ENCODE peak calls at places on chromosome 21, in seven cellular contexts. Z is neural crest cell; H is CD8-positive, alpha-beta T cell; V is A172; M is PC-3; U is cardiac fibroblast; B is activated CD8-positive, alpha-beta memory T cell treated with anti-CD3 and anti-CD28 coated beads, Interleukin-2, amount 50 U/mL, for 4 hours. L is an unnamed sample.

GRCh38 chr21:20997633-20998455 is at the start of gene NCAM2:
- DNase-seq in Z (peak; percentile 67), H (peak; percentile 8), V (no peak), M (peak; percentile 53), U (peak; percentile 92), B (peak; percentile 62), L (no peak)

GRCh38 chr21:41557884-41558283 is 49.9 kb upstream of the TMPRSS2 start:
- DNase-seq in Z (no peak), H (no peak), V (no peak), M (no peak), U (no peak), B (no peak), L (no peak)

GRCh38 chr21:24941316-24942185 is 665.7 kb downstream of the MRPL39 start:
- DNase-seq in Z (no peak), H (no peak), V (peak; percentile 72), M (peak; percentile 44), U (no peak), B (no peak), L (no peak)

GRCh38 chr21:44987886-44988606 is 48.2 kb downstream of the SLX9 start:
- DNase-seq in Z (no peak), H (no peak), V (no peak), M (no peak), U (no peak), B (peak; percentile 14), L (no peak)

GRCh38 chr21:15894596-15894995 is 164.8 kb downstream of the USP25 start:
- DNase-seq in Z (no peak), H (no peak), V (peak; percentile 27), M (peak; percentile 41), U (peak; percentile 40), B (no peak), L (peak; percentile 6)

GRCh38 chr21:41605178-41605933 is 97.4 kb upstream of the TMPRSS2 start:
- DNase-seq in Z (no peak), H (no peak), V (no peak), M (peak; percentile 55), U (no peak), B (no peak), L (no peak)

GRCh38 chr21:38958940-38959685 is 153.4 kb downstream of the ETS2 start:
- DNase-seq in Z (no peak), H (no peak), V (peak; percentile 50), M (no peak), U (peak; percentile 84), B (no peak), L (no peak)

GRCh38 chr21:17537299-17537698 is 24.5 kb downstream of the CXADR start:
- DNase-seq in Z (no peak), H (no peak), V (no peak), M (peak; percentile 55), U (peak; percentile 14), B (no peak), L (no peak)

GRCh38 chr21:46081022-46081861 is 16.7 kb upstream of the COL6A2 start:
- DNase-seq in Z (no peak), H (no peak), V (no peak), M (peak; percentile 55), U (no peak), B (no peak), L (no peak)

GRCh38 chr21:29271927-29272333 is 26.8 kb upstream of the BACH1 start:
- DNase-seq in Z (no peak), H (no peak), V (no peak), M (no peak), U (no peak), B (no peak), L (no peak)

GRCh38 chr21:44871576-44872265 is 1.8 kb downstream of the PTTG1IP start:
- DNase-seq in Z (no peak), H (no peak), V (peak; percentile 57), M (peak; percentile 94), U (peak; percentile 83), B (no peak), L (no peak)

GRCh38 chr21:43812139-43812821 is 22.9 kb downstream of the RRP1 start:
- DNase-seq in Z (no peak), H (no peak), V (no peak), M (no peak), U (no peak), B (no peak), L (no peak)

GRCh38 chr21:14095021-14095420 is 115.7 kb downstream of the LIPI start:
- DNase-seq in Z (no peak), H (no peak), V (no peak), M (no peak), U (no peak), B (no peak), L (no peak)

GRCh38 chr21:44423312-44423821 is 31.9 kb upstream of the LRRC3 start:
- DNase-seq in Z (no peak), H (no peak), V (no peak), M (no peak), U (no peak), B (peak; percentile 5), L (no peak)

GRCh38 chr21:41196990-41197389 is 29.0 kb downstream of the BACE2 start:
- DNase-seq in Z (no peak), H (no peak), V (peak; percentile 47), M (peak; percentile 37), U (peak; percentile 33), B (no peak), L (no peak)

GRCh38 chr21:27244356-27244755 is 277.5 kb upstream of the ADAMTS5 start:
- DNase-seq in Z (no peak), H (no peak), V (no peak), M (no peak), U (peak; percentile 35), B (no peak), L (no peak)

GRCh38 chr21:38282921-38283320 is 26.1 kb downstream of the KCNJ15 start:
- DNase-seq in Z (no peak), H (no peak), V (no peak), M (no peak), U (peak; percentile 75), B (no peak), L (no peak)

GRCh38 chr21:36164427-36164784 is 7.8 kb downstream of the DOP1B start:
- DNase-seq in Z (no peak), H (no peak), V (no peak), M (no peak), U (no peak), B (no peak), L (no peak)

L was measured in SK-N-MC.